ENCODE peak calls at places on chromosomes 5 and 9, in five cellular contexts. One of them, this sample, is unnamed.

GRCh38 chr5:178632305-178632704 is 5.5 kb upstream of the CLK4 start:
- DNase-seq in PC-3: no peak
- DNase-seq in hepatocyte: no peak
- DNase-seq in PC-9: no peak
- DNase-seq in OCI-LY7: no peak
- DNase-seq in this sample: no peak

GRCh38 chr5:148984333-148984732 is 78.5 kb downstream of the SH3TC2 start:
- DNase-seq in hepatocyte: no peak
- DNase-seq in PC-3: peak; percentile 100
- DNase-seq in OCI-LY7: no peak
- DNase-seq in PC-9: peak; percentile 78
- DNase-seq in this sample: no peak

GRCh38 chr5:95080026-95080425 is 204.9 kb downstream of the MCTP1 start:
- DNase-seq in OCI-LY7: no peak
- DNase-seq in hepatocyte: no peak
- DNase-seq in PC-3: no peak
- DNase-seq in PC-9: no peak
- DNase-seq in this sample: no peak

GRCh38 chr5:175013251-175013650 is 288.9 kb downstream of the MSX2 start:
- DNase-seq in PC-3: no peak
- DNase-seq in hepatocyte: no peak
- DNase-seq in OCI-LY7: no peak
- DNase-seq in PC-9: no peak
- DNase-seq in this sample: no peak

GRCh38 chr9:7177383-7177782 is 419.6 kb downstream of the KDM4C start:
- DNase-seq in OCI-LY7: no peak
- DNase-seq in PC-9: no peak
- DNase-seq in PC-3: no peak
- DNase-seq in hepatocyte: no peak
- DNase-seq in this sample: no peak

GRCh38 chr9:96149881-96150280 is 152.1 kb downstream of the HSD17B3 start:
- DNase-seq in hepatocyte: no peak
- DNase-seq in PC-3: no peak
- DNase-seq in OCI-LY7: no peak
- DNase-seq in PC-9: no peak
- DNase-seq in this sample: no peak

GRCh38 chr5:17343675-17344074 is 126.2 kb downstream of the BASP1 start:
- DNase-seq in hepatocyte: peak; percentile 76
- DNase-seq in PC-9: peak; percentile 24
- DNase-seq in OCI-LY7: no peak
- DNase-seq in PC-3: peak; percentile 89
- DNase-seq in this sample: peak; percentile 77

GRCh38 chr9:28668158-28668557 is 1094.9 kb upstream of the C9orf72 start:
- DNase-seq in hepatocyte: no peak
- DNase-seq in PC-3: no peak
- DNase-seq in PC-9: no peak
- DNase-seq in OCI-LY7: no peak
- DNase-seq in this sample: peak; percentile 49

GRCh38 chr5:17315710-17316221 is 98.3 kb downstream of the BASP1 start:
- DNase-seq in PC-3: peak; percentile 71
- DNase-seq in hepatocyte: no peak
- DNase-seq in PC-9: no peak
- DNase-seq in OCI-LY7: no peak
- DNase-seq in this sample: no peak

GRCh38 chr5:14699159-14699558 is 34.6 kb downstream of the OTULIN start:
- DNase-seq in PC-3: no peak
- DNase-seq in PC-9: no peak
- DNase-seq in hepatocyte: no peak
- DNase-seq in OCI-LY7: no peak
- DNase-seq in this sample: no peak

GRCh38 chr5:79772651-79773050 is 83.0 kb downstream of the CMYA5 start:
- DNase-seq in PC-9: no peak
- DNase-seq in OCI-LY7: no peak
- DNase-seq in PC-3: no peak
- DNase-seq in hepatocyte: no peak
- DNase-seq in this sample: no peak

GRCh38 chr5:126597156-126597555 is 2.1 kb upstream of the ALDH7A1 start:
- DNase-seq in PC-9: no peak
- DNase-seq in hepatocyte: no peak
- DNase-seq in OCI-LY7: no peak
- DNase-seq in PC-3: peak; percentile 78
- DNase-seq in this sample: no peak

GRCh38 chr9:131650254-131650653 is 89.6 kb downstream of the RAPGEF1 start:
- DNase-seq in hepatocyte: no peak
- DNase-seq in PC-3: no peak
- DNase-seq in OCI-LY7: no peak
- DNase-seq in PC-9: no peak
- DNase-seq in this sample: no peak

GRCh38 chr5:102809033-102809432 is 53.9 kb downstream of the PAM start:
- DNase-seq in PC-9: no peak
- DNase-seq in OCI-LY7: no peak
- DNase-seq in hepatocyte: no peak
- DNase-seq in PC-3: no peak
- DNase-seq in this sample: no peak

GRCh38 chr5:67765697-67766096 is 449.9 kb upstream of the PIK3R1 start:
- DNase-seq in PC-3: no peak
- DNase-seq in PC-9: no peak
- DNase-seq in hepatocyte: no peak
- DNase-seq in OCI-LY7: no peak
- DNase-seq in this sample: no peak

GRCh38 chr5:39447968-39448367 is 23.2 kb upstream of the DAB2 start:
- DNase-seq in PC-3: peak; percentile 96
- DNase-seq in hepatocyte: peak; percentile 52
- DNase-seq in OCI-LY7: no peak
- DNase-seq in PC-9: no peak
- DNase-seq in this sample: no peak

GRCh38 chr9:110257097-110257955 is 1.0 kb upstream of the TXN start:
- DNase-seq in OCI-LY7: no peak
- DNase-seq in hepatocyte: peak; percentile 32
- DNase-seq in PC-3: no peak
- DNase-seq in PC-9: no peak
- DNase-seq in this sample: peak; percentile 44

GRCh38 chr9:83476513-83476912 is 61.7 kb downstream of the FRMD3 start:
- DNase-seq in OCI-LY7: no peak
- DNase-seq in PC-9: no peak
- DNase-seq in PC-3: no peak
- DNase-seq in hepatocyte: no peak
- DNase-seq in this sample: no peak

GRCh38 chr5:33549982-33550567 is 109.3 kb downstream of the TARS1 start:
- DNase-seq in PC-9: no peak
- DNase-seq in hepatocyte: no peak
- DNase-seq in OCI-LY7: no peak
- DNase-seq in PC-3: no peak
- DNase-seq in this sample: no peak

GRCh38 chr9:20634895-20635294 is 12.6 kb upstream of the MLLT3 start:
- DNase-seq in hepatocyte: no peak
- DNase-seq in PC-3: no peak
- DNase-seq in PC-9: no peak
- DNase-seq in OCI-LY7: no peak
- DNase-seq in this sample: no peak

GRCh38 chr9:20636883-20637440 is 14.7 kb upstream of the MLLT3 start:
- DNase-seq in PC-3: peak; percentile 6
- DNase-seq in OCI-LY7: no peak
- DNase-seq in hepatocyte: peak; percentile 40
- DNase-seq in PC-9: no peak
- DNase-seq in this sample: no peak

GRCh38 chr9:20642045-20642444 is 19.7 kb upstream of the MLLT3 start:
- DNase-seq in PC-3: no peak
- DNase-seq in hepatocyte: no peak
- DNase-seq in PC-9: no peak
- DNase-seq in OCI-LY7: no peak
- DNase-seq in this sample: no peak

GRCh38 chr9:20640331-20641187 is 18.3 kb upstream of the MLLT3 start:
- DNase-seq in OCI-LY7: peak; percentile 74
- DNase-seq in hepatocyte: peak; percentile 36
- DNase-seq in PC-9: peak; percentile 36
- DNase-seq in PC-3: peak; percentile 78
- DNase-seq in this sample: peak; percentile 62
- H3K4me2 ChIP-seq in OCI-LY7: peak overlapping the region; percentile 26
- H3K4me2 ChIP-seq in hepatocyte: no peak overlapping the region
- H3K4me2 ChIP-seq in PC-9: no peak overlapping the region
- H3K4me2 ChIP-seq in PC-3: no peak overlapping the region
- H3K4me2 ChIP-seq in this sample: no peak overlapping the region

GRCh38 chr9:104885818-104886709 is 41.9 kb downstream of the ABCA1 start:
- DNase-seq in PC-9: no peak
- DNase-seq in PC-3: no peak
- DNase-seq in OCI-LY7: no peak
- DNase-seq in hepatocyte: no peak
- DNase-seq in this sample: no peak
- H3K4me2 ChIP-seq in PC-9: no peak overlapping the region
- H3K4me2 ChIP-seq in PC-3: no peak overlapping the region
- H3K4me2 ChIP-seq in OCI-LY7: no peak overlapping the region
- H3K4me2 ChIP-seq in hepatocyte: peak overlapping the region; percentile 55
- H3K4me2 ChIP-seq in this sample: no peak overlapping the region

GRCh38 chr9:136013116-136013515 is 51.9 kb upstream of the UBAC1 start:
- DNase-seq in hepatocyte: no peak
- DNase-seq in PC-9: no peak
- DNase-seq in OCI-LY7: no peak
- DNase-seq in PC-3: no peak
- DNase-seq in this sample: no peak
- H3K4me2 ChIP-seq in hepatocyte: no peak overlapping the region
- H3K4me2 ChIP-seq in PC-9: no peak overlapping the region
- H3K4me2 ChIP-seq in OCI-LY7: peak overlapping the region; percentile 91
- H3K4me2 ChIP-seq in PC-3: no peak overlapping the region
- H3K4me2 ChIP-seq in this sample: no peak overlapping the region

DNA sequence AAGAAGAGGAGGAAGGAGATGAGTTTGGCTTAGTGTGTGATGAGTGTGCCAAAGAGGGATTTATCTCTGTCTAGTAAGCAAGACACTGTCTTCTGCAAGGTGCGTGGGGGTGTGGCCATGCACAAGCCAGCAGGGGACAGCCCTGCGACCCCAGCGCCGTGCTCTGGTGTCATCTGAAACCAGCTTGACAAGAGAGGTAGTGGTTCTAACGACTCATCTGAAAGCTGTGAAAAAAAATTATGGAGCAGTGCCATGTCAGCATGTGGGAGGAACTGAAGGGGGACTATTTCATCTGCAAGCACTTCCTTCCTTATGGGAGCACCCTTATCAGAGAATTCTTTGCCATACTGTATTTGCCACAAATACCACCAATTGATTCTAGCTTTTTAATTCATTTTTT is 398.6 kb downstream of the PSAT1 start:
- DNase-seq in PC-9: no peak
- DNase-seq in OCI-LY7: no peak
- DNase-seq in hepatocyte: no peak
- DNase-seq in PC-3: no peak
- DNase-seq in this sample: no peak
- H3K4me2 ChIP-seq in PC-9: no peak overlapping the region
- H3K4me2 ChIP-seq in OCI-LY7: no peak overlapping the region
- H3K4me2 ChIP-seq in hepatocyte: no peak overlapping the region
- H3K4me2 ChIP-seq in PC-3: no peak overlapping the region
- H3K4me2 ChIP-seq in this sample: no peak overlapping the region

GRCh38 chr5:167653645-167654106 is 637.8 kb upstream of the WWC1 start:
- DNase-seq in hepatocyte: no peak
- DNase-seq in OCI-LY7: no peak
- DNase-seq in PC-9: no peak
- DNase-seq in PC-3: peak; percentile 80
- DNase-seq in this sample: no peak

GRCh38 chr5:167657016-167657415 is 634.4 kb upstream of the WWC1 start:
- DNase-seq in hepatocyte: no peak
- DNase-seq in OCI-LY7: no peak
- DNase-seq in PC-3: peak; percentile 21
- DNase-seq in PC-9: no peak
- DNase-seq in this sample: no peak

GRCh38 chr5:167652690-167653089 is 638.8 kb upstream of the WWC1 start:
- DNase-seq in OCI-LY7: no peak
- DNase-seq in PC-9: no peak
- DNase-seq in PC-3: peak; percentile 59
- DNase-seq in hepatocyte: no peak
- DNase-seq in this sample: no peak
- H3K4me2 ChIP-seq in OCI-LY7: no peak overlapping the region
- H3K4me2 ChIP-seq in PC-9: no peak overlapping the region
- H3K4me2 ChIP-seq in PC-3: peak overlapping the region; percentile 79
- H3K4me2 ChIP-seq in hepatocyte: no peak overlapping the region
- H3K4me2 ChIP-seq in this sample: no peak overlapping the region

GRCh38 chr9:92747459-92748232 is 17.0 kb downstream of the BICD2 start:
- DNase-seq in OCI-LY7: no peak
- DNase-seq in hepatocyte: no peak
- DNase-seq in PC-9: peak; percentile 59
- DNase-seq in PC-3: peak; percentile 13
- DNase-seq in this sample: no peak
- H3K4me2 ChIP-seq in OCI-LY7: no peak overlapping the region
- H3K4me2 ChIP-seq in hepatocyte: no peak overlapping the region
- H3K4me2 ChIP-seq in PC-9: no peak overlapping the region
- H3K4me2 ChIP-seq in PC-3: no peak overlapping the region
- H3K4me2 ChIP-seq in this sample: no peak overlapping the region

This sample was measured in MM.1S.